ENCODE peak calls at places on chromosomes 2 and 18, in ten cellular contexts. D, A, Z, G, H, K, V, F, B and U are unnamed samples.

GRCh38 chr2:16890081-16890480 is 224.4 kb upstream of the CYRIA start:
- DNase-seq in D (peak; percentile 36), A (no peak), Z (no peak), G (no peak), H (no peak), K (no peak), V (no peak), F (peak; percentile 62), B (no peak), U (no peak)

GRCh38 chr18:29309352-29309751 is 1132.4 kb upstream of the CDH2 start:
- DNase-seq in D (no peak), A (no peak), Z (no peak), G (no peak), H (no peak), K (no peak), V (no peak), F (peak; percentile 82), B (no peak), U (no peak)

GRCh38 chr18:54742654-54743053 is 85.6 kb upstream of the RAB27B start:
- DNase-seq in D (no peak), A (peak; percentile 15), Z (no peak), G (peak; percentile 21), H (no peak), K (peak; percentile 40), V (no peak), F (no peak), B (no peak), U (peak; percentile 23)

GRCh38 chr2:24360963-24361330 is 611 bp upstream of the ITSN2 start:
- DNase-seq in D (no peak), A (no peak), Z (no peak), G (no peak), H (no peak), K (no peak), V (no peak), F (no peak), B (no peak), U (no peak)

GRCh38 chr2:122451040-122451439 is 695.6 kb downstream of the TSN start:
- DNase-seq in D (peak; percentile 30), A (no peak), Z (no peak), G (no peak), H (peak; percentile 6), K (no peak), V (no peak), F (peak; percentile 55), B (no peak), U (no peak)

GRCh38 chr18:8605974-8606373 is 3.3 kb upstream of the RAB12 start:
- DNase-seq in D (no peak), A (no peak), Z (no peak), G (no peak), H (no peak), K (no peak), V (no peak), F (no peak), B (no peak), U (no peak)

GRCh38 chr2:215979615-215980014 is 33.7 kb downstream of the MREG start:
- DNase-seq in D (no peak), A (no peak), Z (no peak), G (no peak), H (no peak), K (no peak), V (peak; percentile 72), F (no peak), B (no peak), U (no peak)

GRCh38 chr2:240781471-240782220 is 38.4 kb downstream of the KIF1A start:
- DNase-seq in D (no peak), A (no peak), Z (no peak), G (no peak), H (no peak), K (no peak), V (no peak), F (no peak), B (no peak), U (no peak)

GRCh38 chr18:36757081-36757480 is 71.7 kb downstream of the TPGS2 start:
- DNase-seq in D (peak; percentile 71), A (no peak), Z (no peak), G (no peak), H (peak; percentile 30), K (no peak), V (no peak), F (peak; percentile 54), B (no peak), U (no peak)

DNA sequence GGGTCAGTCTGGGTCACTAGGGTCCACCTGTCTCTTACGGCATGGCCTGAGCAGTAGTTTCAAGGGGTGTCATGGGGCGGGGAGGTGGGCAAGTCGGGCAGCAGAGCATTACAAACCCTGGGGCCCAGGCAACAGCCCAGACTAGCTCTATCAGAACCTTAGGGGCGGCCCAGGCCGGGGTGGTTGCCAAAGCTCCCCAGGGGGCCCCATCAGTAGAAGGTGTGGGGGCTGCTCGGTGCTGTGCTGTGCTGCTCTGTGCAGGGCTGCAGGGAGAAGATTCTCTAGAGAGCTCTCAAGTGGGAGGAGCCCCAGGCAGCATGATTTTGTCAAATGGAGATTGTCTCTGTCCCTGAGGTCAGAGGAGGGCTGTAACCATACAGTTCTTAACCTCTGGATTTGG is 36.4 kb upstream of the SLC14A1 start:
- DNase-seq in D (no peak), A (no peak), Z (no peak), G (no peak), H (no peak), K (no peak), V (no peak), F (no peak), B (no peak), U (no peak)
- H3K27ac ChIP-seq in D (no peak overlapping the region), A (no peak overlapping the region), Z (no peak overlapping the region), G (peak overlapping the region; percentile 47), H (no peak overlapping the region), K (peak overlapping the region; percentile 53), V (no peak overlapping the region), F (no peak overlapping the region), B (no peak overlapping the region), U (no peak overlapping the region)

GRCh38 chr18:35117951-35118411 is 76.8 kb downstream of the MAPRE2 start:
- DNase-seq in D (peak; percentile 31), A (no peak), Z (no peak), G (no peak), H (no peak), K (no peak), V (no peak), F (no peak), B (no peak), U (no peak)
- H3K27ac ChIP-seq in D (no peak overlapping the region), A (peak overlapping the region; percentile 15), Z (no peak overlapping the region), G (peak overlapping the region; percentile 79), H (no peak overlapping the region), K (peak overlapping the region; percentile 38), V (no peak overlapping the region), F (no peak overlapping the region), B (peak overlapping the region; percentile 63), U (no peak overlapping the region)

GRCh38 chr2:15695582-15696330 is 104.1 kb downstream of the DDX1 start:
- DNase-seq in D (no peak), A (no peak), Z (no peak), G (no peak), H (no peak), K (no peak), V (peak; percentile 11), F (no peak), B (no peak), U (no peak)

GRCh38 chr2:15694589-15694986 is 102.9 kb downstream of the DDX1 start:
- DNase-seq in D (no peak), A (no peak), Z (no peak), G (no peak), H (no peak), K (no peak), V (no peak), F (no peak), B (no peak), U (no peak)

GRCh38 chr2:15693382-15693781 is 101.7 kb downstream of the DDX1 start:
- DNase-seq in D (no peak), A (no peak), Z (no peak), G (no peak), H (no peak), K (no peak), V (no peak), F (no peak), B (no peak), U (no peak)

GRCh38 chr2:15692551-15693377 is 101.1 kb downstream of the DDX1 start:
- DNase-seq in D (no peak), A (no peak), Z (no peak), G (no peak), H (no peak), K (no peak), V (no peak), F (no peak), B (no peak), U (no peak)

DNA sequence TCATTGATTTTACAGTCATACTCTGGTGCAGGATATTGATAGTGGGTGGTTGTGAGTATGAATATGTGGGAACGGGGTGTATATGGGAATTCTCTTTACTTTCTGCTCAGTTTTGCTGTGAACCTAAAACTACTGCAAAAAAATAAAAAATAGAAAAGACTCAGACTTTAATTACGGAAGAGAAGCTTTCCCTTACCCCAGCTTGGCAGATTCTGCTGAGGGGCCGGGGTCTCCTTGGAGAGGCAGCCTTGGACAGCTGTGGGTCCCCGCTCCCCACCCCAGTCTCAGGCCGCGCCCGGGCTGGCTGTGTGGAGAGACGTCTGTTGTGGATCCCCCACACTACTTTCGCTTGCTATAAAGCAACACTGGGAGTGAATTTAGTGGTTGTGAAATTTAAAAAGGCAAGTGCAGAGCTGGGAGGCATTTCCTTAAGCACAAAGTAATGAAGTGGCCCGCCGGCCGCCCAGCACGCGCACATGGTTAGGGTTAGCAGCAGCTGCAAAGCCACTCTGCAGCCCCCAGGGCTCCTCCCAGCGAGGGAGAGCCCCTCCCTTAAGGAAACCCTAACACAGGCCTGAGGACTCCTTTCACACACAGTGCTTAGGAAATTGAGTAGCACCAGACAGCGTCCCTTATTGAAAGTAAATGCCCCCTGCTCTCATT is 102.4 kb downstream of the DDX1 start:
- DNase-seq in D (peak; percentile 49), A (no peak), Z (no peak), G (no peak), H (no peak), K (no peak), V (no peak), F (no peak), B (no peak), U (no peak)
- H3K27ac ChIP-seq in D (no peak overlapping the region), A (no peak overlapping the region), Z (no peak overlapping the region), G (no peak overlapping the region), H (no peak overlapping the region), K (no peak overlapping the region), V (no peak overlapping the region), F (no peak overlapping the region), B (no peak overlapping the region), U (no peak overlapping the region)

GRCh38 chr2:70807102-70807827 is 13.1 kb downstream of the CLEC4F start:
- DNase-seq in D (no peak), A (no peak), Z (no peak), G (no peak), H (no peak), K (no peak), V (no peak), F (no peak), B (no peak), U (no peak)

GRCh38 chr2:70808983-70809958 is 11.1 kb downstream of the CLEC4F start:
- DNase-seq in D (no peak), A (no peak), Z (no peak), G (no peak), H (no peak), K (no peak), V (no peak), F (no peak), B (no peak), U (no peak)

GRCh38 chr2:70805987-70806386 is 14.4 kb downstream of the CLEC4F start:
- DNase-seq in D (no peak), A (no peak), Z (no peak), G (no peak), H (no peak), K (no peak), V (no peak), F (no peak), B (no peak), U (no peak)

GRCh38 chr2:70806620-70807019 is 13.8 kb downstream of the CLEC4F start:
- DNase-seq in D (no peak), A (no peak), Z (no peak), G (no peak), H (no peak), K (no peak), V (no peak), F (no peak), B (no peak), U (no peak)

GRCh38 chr2:70807828-70808118 is 12.6 kb downstream of the CLEC4F start:
- DNase-seq in D (no peak), A (no peak), Z (no peak), G (no peak), H (no peak), K (no peak), V (no peak), F (no peak), B (no peak), U (no peak)
- H3K27ac ChIP-seq in D (no peak overlapping the region), A (no peak overlapping the region), Z (no peak overlapping the region), G (no peak overlapping the region), H (no peak overlapping the region), K (no peak overlapping the region), V (no peak overlapping the region), F (no peak overlapping the region), B (no peak overlapping the region), U (no peak overlapping the region)